ENCODE peak calls at places on chromosomes 1 and 21, in nine cellular contexts. S is MM.1S, M is GM23248, D is neural progenitor cell, Y is PC-3, Z is endothelial cell of umbilical vein, N is HepG2, L is astrocyte, K is HCT116. P is an unnamed sample.

GRCh38 chr21:41966341-41966833 is 12.6 kb upstream of the C2CD2 start:
- DNase-seq in M (peak; percentile 16), L (peak; percentile 41), K (no peak), Z (no peak), S (no peak), D (no peak), N (no peak), Y (peak; percentile 96), P (no peak)

GRCh38 chr1:116087628-116088027 is 23.6 kb upstream of the MAB21L3 start:
- DNase-seq in S (no peak), M (no peak), K (no peak), D (no peak), Y (no peak), N (no peak), Z (no peak), L (no peak), P (no peak)

GRCh38 chr1:168719306-168720111 is 9.5 kb downstream of the DPT start:
- DNase-seq in L (peak; percentile 68), Z (no peak), K (peak; percentile 31), Y (peak; percentile 96), S (peak; percentile 93), M (peak; percentile 30), N (peak; percentile 15), D (no peak), P (peak; percentile 70)

GRCh38 chr1:28259935-28260802 is 851 bp downstream of the SESN2 start:
- DNase-seq in Y (peak; percentile 63), K (no peak), D (peak; percentile 97), M (peak; percentile 87), L (peak; percentile 87), Z (peak; percentile 85), N (no peak), S (peak; percentile 21), P (peak; percentile 93)

GRCh38 chr1:178300350-178300699 is 196.4 kb downstream of the CLEC20A start:
- DNase-seq in Z (no peak), K (no peak), S (no peak), N (no peak), D (no peak), Y (no peak), M (no peak), L (no peak), P (no peak)

GRCh38 chr21:28550057-28550825 is 442.4 kb downstream of the LTN1 start:
- DNase-seq in S (no peak), D (no peak), N (no peak), M (peak; percentile 42), L (no peak), K (no peak), Z (peak; percentile 20), Y (peak; percentile 92), P (no peak)

GRCh38 chr21:44006017-44006624 is 6.0 kb upstream of the TRAPPC10 start:
- DNase-seq in N (no peak), L (peak; percentile 96), Y (peak; percentile 80), D (no peak), S (no peak), Z (peak; percentile 56), M (peak; percentile 96), K (no peak), P (peak; percentile 77)

GRCh38 chr1:245650441-245650840 is 495.7 kb downstream of the KIF26B start:
- DNase-seq in M (peak; percentile 7), K (no peak), N (no peak), Z (no peak), Y (no peak), D (no peak), S (no peak), L (no peak), P (no peak)

GRCh38 chr21:17189963-17190362 is 322.9 kb upstream of the CXADR start:
- DNase-seq in D (no peak), N (no peak), Y (no peak), K (no peak), M (no peak), Z (no peak), L (no peak), S (no peak), P (no peak)

GRCh38 chr21:44935533-44935927 is 4.3 kb upstream of the SLX9 start:
- DNase-seq in K (no peak), Y (no peak), S (no peak), L (no peak), M (no peak), N (no peak), D (no peak), Z (no peak), P (no peak)

GRCh38 chr1:205488074-205488723 is 16.3 kb upstream of the CDK18 start:
- DNase-seq in N (peak; percentile 75), M (peak; percentile 77), L (peak; percentile 36), D (peak; percentile 89), S (peak; percentile 72), Z (peak; percentile 47), K (peak; percentile 44), Y (peak; percentile 83), P (peak; percentile 67)

GRCh38 chr1:231702804-231703203 is 76.2 kb downstream of the DISC1 start:
- DNase-seq in Z (no peak), K (no peak), N (no peak), S (no peak), M (peak; percentile 30), L (peak; percentile 76), Y (peak; percentile 48), D (no peak), P (peak; percentile 81)

GRCh38 chr1:20365421-20366075 is 74.9 kb downstream of the VWA5B1 start:
- DNase-seq in S (no peak), Y (no peak), Z (no peak), L (no peak), N (no peak), D (no peak), M (no peak), K (no peak), P (no peak)

GRCh38 chr1:20368866-20369545 is 78.3 kb downstream of the VWA5B1 start:
- DNase-seq in S (no peak), L (no peak), Y (no peak), N (no peak), Z (no peak), K (no peak), D (no peak), M (no peak), P (no peak)

GRCh38 chr1:20366766-20367602 is 76.3 kb downstream of the VWA5B1 start:
- DNase-seq in Z (peak; percentile 18), K (no peak), S (no peak), L (peak; percentile 42), M (peak; percentile 77), N (peak; percentile 25), Y (peak; percentile 78), D (peak; percentile 84), P (peak; percentile 59)

GRCh38 chr1:20367626-20368025 is 77.0 kb downstream of the VWA5B1 start:
- DNase-seq in N (no peak), S (no peak), Z (no peak), L (no peak), M (no peak), Y (no peak), D (no peak), K (no peak), P (no peak)

GRCh38 chr1:20366076-20366765 is 75.5 kb downstream of the VWA5B1 start:
- DNase-seq in D (peak; percentile 62), Z (no peak), M (peak; percentile 50), Y (peak; percentile 10), N (no peak), S (no peak), L (no peak), K (no peak), P (peak; percentile 62)
- TF ChIP-seq EZH2 in D (peak; percentile 98), Z (peak; percentile 82), M (peak; percentile 52), Y (peak; percentile 65), N (no peak), S (no peak), L (peak; percentile 98), K (no peak), P (peak; percentile 85)

GRCh38 chr1:248739580-248740205 is 15.9 kb downstream of the LYPD8 start:
- DNase-seq in Y (no peak), S (peak; percentile 37), N (no peak), M (no peak), L (no peak), K (no peak), D (no peak), Z (no peak), P (no peak)

GRCh38 chr1:248736992-248737391 is 18.6 kb downstream of the LYPD8 start:
- DNase-seq in Z (no peak), Y (no peak), L (no peak), D (no peak), N (no peak), M (no peak), K (no peak), S (no peak), P (no peak)

GRCh38 chr1:248737457-248737856 is 18.1 kb downstream of the LYPD8 start:
- DNase-seq in Z (no peak), K (no peak), L (no peak), M (no peak), N (no peak), S (no peak), D (no peak), Y (no peak), P (no peak)

GRCh38 chr1:248740876-248741275 is 14.7 kb downstream of the LYPD8 start:
- DNase-seq in S (no peak), N (no peak), M (no peak), K (no peak), Z (no peak), L (no peak), Y (no peak), D (no peak), P (no peak)
- H3K9me3 ChIP-seq in S (no peaks in the 10 kb centered on the region), N (no peaks in the 10 kb centered on the region), M (no peaks in the 10 kb centered on the region), K (no peaks in the 10 kb centered on the region), Z (no peaks in the 10 kb centered on the region), L (peaks cover 6% of the 10 kb centered on the region), Y (no peaks in the 10 kb centered on the region), D (no peaks in the 10 kb centered on the region), P (no peaks in the 10 kb centered on the region)

DNA sequence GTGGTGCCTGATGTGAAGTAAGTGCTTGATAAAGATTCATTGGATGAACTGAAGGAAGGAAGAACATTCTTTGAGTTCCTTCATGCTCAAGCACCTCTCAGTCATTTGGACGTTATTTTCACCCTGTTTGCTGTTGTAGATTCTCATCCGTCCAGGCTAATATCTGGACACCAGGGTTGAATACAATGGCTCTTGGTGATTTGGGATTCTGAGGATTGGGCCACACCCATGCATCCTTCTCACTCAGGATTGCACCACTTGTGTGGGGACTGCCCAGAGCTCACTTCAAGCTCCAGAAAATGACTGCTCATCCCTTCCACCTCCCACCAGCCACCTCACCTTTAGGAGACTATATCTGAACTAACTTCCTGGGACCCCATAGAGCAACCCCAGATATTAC is 117.1 kb upstream of the IPO9 start:
- DNase-seq in M (peak; percentile 80), Z (no peak), K (no peak), Y (no peak), D (no peak), L (no peak), N (no peak), S (no peak), P (no peak)
- H3K9ac ChIP-seq in M (peak overlapping the region; percentile 81), Z (no peak overlapping the region), K (peak overlapping the region; percentile 66), Y (no peak overlapping the region), D (no peak overlapping the region), L (peak overlapping the region; percentile 78), N (no peak overlapping the region), S (no peak overlapping the region), P (no peak overlapping the region)

GRCh38 chr1:218164930-218165686 is 120.0 kb upstream of the RRP15 start:
- DNase-seq in Z (peak; percentile 12), D (peak; percentile 74), L (peak; percentile 2), S (peak; percentile 62), N (no peak), Y (peak; percentile 61), K (no peak), M (peak; percentile 40), P (peak; percentile 4)

GRCh38 chr1:218165687-218166088 is 119.4 kb upstream of the RRP15 start:
- DNase-seq in K (no peak), M (no peak), L (no peak), N (no peak), S (peak; percentile 53), Z (peak; percentile 3), D (peak; percentile 32), Y (peak; percentile 35), P (peak; percentile 4)

GRCh38 chr1:218163371-218163770 is 121.7 kb upstream of the RRP15 start:
- DNase-seq in K (no peak), M (no peak), D (no peak), Z (no peak), L (no peak), S (peak; percentile 63), N (no peak), Y (no peak), P (no peak)

GRCh38 chr1:218164111-218164929 is 120.8 kb upstream of the RRP15 start:
- DNase-seq in M (peak; percentile 47), K (no peak), Z (peak; percentile 29), Y (peak; percentile 93), S (peak; percentile 93), N (peak; percentile 18), L (peak; percentile 4), D (peak; percentile 90), P (peak; percentile 40)
- TF ChIP-seq EZH2 in M (peak; percentile 99), K (no peak), Z (peak; percentile 97), Y (peak; percentile 88), S (no peak), N (peak; percentile 70), L (peak; percentile 96), D (peak; percentile 53), P (peak; percentile 83)